ENCODE peak calls at places on chromosomes 7 and 10, in four cellular contexts. E is kidney epithelial cell, X is HTR-8/SVneo, I is prostate gland. K is an unnamed sample.

GRCh38 chr7:32117837-32118236 is 47.6 kb upstream of the PDE1C start:
- DNase-seq in I (no peak), E (no peak), X (no peak), K (no peak)

GRCh38 chr7:111089822-111090426 is 1.0 kb upstream of the LRRN3 start:
- DNase-seq in X (peak; percentile 4), I (no peak), E (no peak), K (no peak)

GRCh38 chr10:110512461-110513187 is 14.9 kb downstream of the DUSP5 start:
- DNase-seq in I (no peak), E (peak; percentile 85), X (no peak), K (no peak)

GRCh38 chr7:102317231-102318059 is 30.8 kb downstream of the SH2B2 start:
- DNase-seq in I (no peak), E (no peak), X (no peak), K (peak; percentile 67)

GRCh38 chr10:4234661-4235060 is 449.7 kb upstream of the KLF6 start:
- DNase-seq in X (no peak), I (no peak), E (no peak), K (no peak)

GRCh38 chr10:34433241-34434076 is 381.6 kb downstream of the PARD3 start:
- DNase-seq in E (no peak), X (no peak), I (no peak), K (no peak)

GRCh38 chr10:94097656-94098055 is 103.9 kb downstream of the PLCE1 start:
- DNase-seq in E (no peak), X (no peak), I (no peak), K (no peak)

GRCh38 chr10:62384057-62384446 is 9.9 kb downstream of the ZNF365 start:
- DNase-seq in X (peak; percentile 46), E (peak; percentile 69), I (no peak), K (no peak)

GRCh38 chr10:118843647-118844265 is 89.0 kb upstream of the CACUL1 start:
- DNase-seq in E (no peak), X (no peak), I (no peak), K (peak; percentile 63)

GRCh38 chr10:100739516-100740368 is 5.6 kb upstream of the PAX2 start:
- DNase-seq in I (no peak), X (no peak), E (no peak), K (no peak)

GRCh38 chr7:33243319-33243881 is 114.0 kb downstream of the BBS9 start:
- DNase-seq in I (no peak), X (peak; percentile 40), E (no peak), K (no peak)

GRCh38 chr7:47478926-47479791 is 102.8 kb downstream of the TNS3 start:
- DNase-seq in E (no peak), I (no peak), X (no peak), K (peak; percentile 45)

GRCh38 chr7:33044986-33045385 is 17.6 kb downstream of the NT5C3A start:
- DNase-seq in X (no peak), E (no peak), I (no peak), K (no peak)

GRCh38 chr7:134562136-134562535 is 13.2 kb downstream of the AKR1B15 start:
- DNase-seq in E (peak; percentile 48), I (no peak), X (no peak), K (no peak)

GRCh38 chr7:129168219-129168991 is 20.0 kb upstream of the SMO start:
- DNase-seq in I (peak; percentile 42), E (no peak), X (no peak), K (no peak)

GRCh38 chr7:21508538-21508937 is 34.3 kb upstream of the DNAH11 start:
- DNase-seq in E (no peak), I (no peak), X (no peak), K (no peak)

GRCh38 chr7:114865564-114865963 is 56.3 kb upstream of the MDFIC start:
- DNase-seq in X (no peak), I (peak; percentile 19), E (no peak), K (no peak)

GRCh38 chr7:120460928-120461327 is 188.0 kb downstream of the KCND2 start:
- DNase-seq in X (no peak), I (no peak), E (no peak), K (no peak)

GRCh38 chr10:133459454-133460207 is 5.9 kb downstream of the SCART1 start:
- DNase-seq in I (no peak), E (no peak), X (no peak), K (peak; percentile 40)

GRCh38 chr7:158572000-158572828 is 15.4 kb downstream of the PTPRN2 start:
- DNase-seq in E (no peak), I (no peak), X (no peak), K (no peak)

GRCh38 chr10:118027397-118027796 is 19.3 kb downstream of the RAB11FIP2 start:
- DNase-seq in E (no peak), I (no peak), X (no peak), K (no peak)

GRCh38 chr7:127040042-127040441 is 212.7 kb downstream of the GRM8 start:
- DNase-seq in X (no peak), E (no peak), I (no peak), K (no peak)

GRCh38 chr10:114779803-114780609 is 41.6 kb upstream of the FHIP2A start:
- DNase-seq in I (peak; percentile 73), X (peak; percentile 53), E (peak; percentile 35), K (no peak)

GRCh38 chr7:150962743-150963399 is 15.2 kb downstream of the KCNH2 start:
- DNase-seq in E (no peak), X (peak; percentile 60), I (no peak), K (no peak)

GRCh38 chr7:98225913-98226614 is 14.8 kb downstream of the BHLHA15 start:
- DNase-seq in I (peak; percentile 40), E (no peak), X (no peak), K (no peak)

GRCh38 chr7:70582921-70583895 is 548.7 kb upstream of the GALNT17 start:
- DNase-seq in X (no peak), E (no peak), I (no peak), K (no peak)

K was measured in aorta.